ENCODE peak calls at places on chromosomes 11 and 22, in eight cellular contexts. O is activated T-cell treated with anti-CD3 and anti-CD28 coated beads for 1 hour; I is activated CD8-positive, alpha-beta memory T cell treated with anti-CD3 and anti-CD28 coated beads, Interleukin-2, amount 50 U/mL, for 48 hours; Y is iPS DF 6.9; U is HS-27A; V is NCI-H1417; L is activated CD4-positive, alpha-beta T cell treated with anti-CD3 and anti-CD28 coated beads, Interleukin-2, amount 10 ng/mL, durations not matched to agents 7 days and 5 days; D is endothelial cell. B is an unnamed sample.

GRCh38 chr11:65714433-65714832 is 2.4 kb downstream of the KAT5 start:
- DNase-seq in Y (no peak), I (no peak), O (no peak), U (no peak), D (no peak), L (no peak), V (no peak), B (no peak)

GRCh38 chr11:68549789-68550484 is 89.4 kb downstream of the PPP6R3 start:
- DNase-seq in Y (no peak), O (no peak), I (no peak), L (no peak), D (no peak), U (no peak), V (no peak), B (no peak)

GRCh38 chr11:102824541-102824940 is 18.9 kb downstream of the MMP3 start:
- DNase-seq in O (no peak), V (no peak), I (no peak), U (no peak), D (no peak), Y (no peak), L (no peak), B (no peak)

GRCh38 chr11:102933627-102934026 is 21.9 kb downstream of the MMP13 start:
- DNase-seq in U (no peak), O (no peak), Y (no peak), I (no peak), V (no peak), L (no peak), D (no peak), B (no peak)

GRCh38 chr11:15918674-15919073 is 437.7 kb downstream of the SOX6 start:
- DNase-seq in U (no peak), Y (no peak), V (no peak), O (no peak), L (no peak), I (no peak), D (no peak), B (no peak)

GRCh38 chr22:22167791-22168189 is 76.8 kb upstream of the VPREB1 start:
- DNase-seq in L (no peak), V (peak), I (no peak), U (no peak), O (no peak), Y (no peak), D (no peak), B (no peak)

GRCh38 chr22:43706151-43706550 is 106.0 kb downstream of the EFCAB6 start:
- DNase-seq in V (no peak), O (no peak), Y (peak), I (no peak), U (no peak), L (no peak), D (no peak), B (no peak)

GRCh38 chr22:50674127-50674493 is 1.5 kb downstream of the SHANK3 start:
- DNase-seq in I (no peak), Y (no peak), D (peak), U (no peak), O (no peak), L (no peak), V (no peak), B (no peak)

GRCh38 chr22:37133304-37134018 is 16.3 kb downstream of the IL2RB start:
- DNase-seq in L (no peak), Y (no peak), O (no peak), V (no peak), D (no peak), I (no peak), U (no peak), B (no peak)

GRCh38 chr11:92070026-92070889 is 154.4 kb upstream of the FAT3 start:
- DNase-seq in L (no peak), O (no peak), U (no peak), D (no peak), Y (no peak), I (no peak), V (no peak), B (no peak)

GRCh38 chr11:128336203-128336602 is 251.2 kb downstream of the ETS1 start:
- DNase-seq in D (no peak), Y (no peak), V (no peak), L (no peak), U (peak), O (no peak), I (no peak), B (no peak)

GRCh38 chr11:86722041-86722440 is 49.6 kb upstream of the ME3 start:
- DNase-seq in D (no peak), Y (no peak), V (no peak), I (no peak), O (no peak), U (no peak), L (no peak), B (no peak)

GRCh38 chr11:58923300-58923788 is 15.9 kb upstream of the GLYATL1 start:
- DNase-seq in I (no peak), Y (no peak), L (peak), V (no peak), U (no peak), D (no peak), O (no peak), B (no peak)

GRCh38 chr11:79173615-79174014 is 267.2 kb downstream of the TENM4 start:
- DNase-seq in O (no peak), I (no peak), L (no peak), Y (no peak), D (no peak), U (no peak), V (no peak), B (no peak)

GRCh38 chr22:22673099-22673498 is 28.7 kb downstream of the GGTLC2 start:
- DNase-seq in L (no peak), Y (no peak), U (no peak), O (no peak), V (no peak), I (no peak), D (no peak), B (no peak)

GRCh38 chr11:114556135-114556534 is 3.5 kb downstream of the NXPE1 start:
- DNase-seq in I (no peak), V (no peak), Y (no peak), U (no peak), D (no peak), L (no peak), O (no peak), B (no peak)

GRCh38 chr11:68632802-68633201 is 51.5 kb upstream of the GAL start:
- DNase-seq in I (no peak), D (peak), O (peak), Y (peak), L (peak), V (peak), U (peak), B (no peak)

GRCh38 chr11:70526116-70527045 is 128.1 kb downstream of the CTTN start:
- DNase-seq in I (no peak), O (no peak), L (no peak), U (no peak), D (no peak), V (no peak), Y (no peak), B (no peak)

GRCh38 chr22:30390974-30391691 is 3.9 kb upstream of the RNF215 start:
- DNase-seq in V (peak), L (peak), O (peak), I (peak), D (peak), U (peak), Y (no peak), B (no peak)